ENCODE peak calls at places on chromosome 16, in six cellular contexts. L is A549, T is HCT116, E is GM12878, G is H1, Y is endothelial cell of umbilical vein. I is an unnamed sample.

GRCh38 chr16:17266606-17267313 is 204.0 kb downstream of the XYLT1 start:
- DNase-seq in L (no peak), T (no peak), E (no peak), G (no peak), Y (no peak), I (no peak)

GRCh38 chr16:67212766-67213165 is 13.8 kb downstream of the ELMO3 start:
- DNase-seq in L (no peak), T (no peak), E (no peak), G (no peak), Y (peak; percentile 24), I (no peak)

GRCh38 chr16:24075929-24076716 is 180.0 kb upstream of the CACNG3 start:
- DNase-seq in L (no peak), T (peak; percentile 10), E (peak; percentile 21), G (no peak), Y (no peak), I (peak; percentile 47)

GRCh38 chr16:28313587-28313986 is 21.3 kb downstream of the SBK1 start:
- DNase-seq in L (no peak), T (no peak), E (no peak), G (no peak), Y (no peak), I (no peak)

GRCh38 chr16:75341934-75342811 is 90.7 kb upstream of the BCAR1 start:
- DNase-seq in L (peak; percentile 6), T (no peak), E (no peak), G (no peak), Y (peak; percentile 99), I (no peak)

GRCh38 chr16:15404792-15405191 is 9.2 kb downstream of the MPV17L start:
- DNase-seq in L (peak; percentile 23), T (no peak), E (no peak), G (no peak), Y (no peak), I (no peak)

GRCh38 chr16:58556678-58557077 is 41.4 kb downstream of the SETD6 start:
- DNase-seq in L (no peak), T (no peak), E (no peak), G (no peak), Y (no peak), I (no peak)

GRCh38 chr16:75310541-75310940 is 59.1 kb upstream of the BCAR1 start:
- DNase-seq in L (no peak), T (no peak), E (no peak), G (no peak), Y (no peak), I (no peak)

GRCh38 chr16:4556580-4556979 is 440 bp downstream of the C16orf96 start:
- DNase-seq in L (no peak), T (no peak), E (no peak), G (no peak), Y (no peak), I (no peak)

GRCh38 chr16:48536600-48537200 is 73.3 kb downstream of the N4BP1 start:
- DNase-seq in L (no peak), T (no peak), E (no peak), G (no peak), Y (no peak), I (peak; percentile 41)

GRCh38 chr16:65767125-65767524 is 599.4 kb upstream of the CDH5 start:
- DNase-seq in L (no peak), T (no peak), E (no peak), G (no peak), Y (no peak), I (no peak)

GRCh38 chr16:57084257-57084770 is 8.1 kb upstream of the CPNE2 start:
- DNase-seq in L (peak; percentile 81), T (peak; percentile 63), E (peak; percentile 25), G (peak; percentile 53), Y (peak; percentile 79), I (peak; percentile 93)

GRCh38 chr16:68331879-68332410 is 21.1 kb downstream of the PRMT7 start:
- DNase-seq in L (no peak), T (no peak), E (no peak), G (no peak), Y (peak; percentile 63), I (no peak)

GRCh38 chr16:68737046-68737729 is at the start of gene CDH1:
- DNase-seq in L (no peak), T (peak; percentile 73), E (no peak), G (peak; percentile 86), Y (no peak), I (no peak)

GRCh38 chr16:87392823-87393679 is 915 bp downstream of the MAP1LC3B start:
- DNase-seq in L (peak; percentile 46), T (no peak), E (no peak), G (no peak), Y (peak; percentile 63), I (peak; percentile 70)

GRCh38 chr16:74169687-74170522 is 126.7 kb upstream of the PSMD7 start:
- DNase-seq in L (peak; percentile 5), T (no peak), E (no peak), G (no peak), Y (peak; percentile 1), I (no peak)

GRCh38 chr16:57976331-57976796 is 5.4 kb upstream of the CNGB1 start:
- DNase-seq in L (no peak), T (no peak), E (no peak), G (no peak), Y (no peak), I (no peak)

GRCh38 chr16:53910990-53911389 is 207.0 kb downstream of the FTO start:
- DNase-seq in L (no peak), T (no peak), E (no peak), G (no peak), Y (no peak), I (no peak)

GRCh38 chr16:10069374-10069773 is 112.9 kb downstream of the GRIN2A start:
- DNase-seq in L (no peak), T (no peak), E (no peak), G (no peak), Y (no peak), I (no peak)

GRCh38 chr16:81265658-81266451 is 27.4 kb downstream of the BCO1 start:
- DNase-seq in L (no peak), T (no peak), E (no peak), G (no peak), Y (no peak), I (no peak)

GRCh38 chr16:64586756-64587155 is 535.1 kb downstream of the CDH11 start:
- DNase-seq in L (no peak), T (no peak), E (no peak), G (no peak), Y (no peak), I (no peak)

GRCh38 chr16:64585367-64585766 is 536.5 kb downstream of the CDH11 start:
- DNase-seq in L (no peak), T (no peak), E (no peak), G (no peak), Y (no peak), I (no peak)

GRCh38 chr16:64590516-64590915 is 531.3 kb downstream of the CDH11 start:
- DNase-seq in L (peak; percentile 11), T (no peak), E (no peak), G (no peak), Y (no peak), I (no peak)

GRCh38 chr16:64589836-64590235 is 532.0 kb downstream of the CDH11 start:
- DNase-seq in L (no peak), T (no peak), E (no peak), G (no peak), Y (no peak), I (no peak)
- TF ChIP-seq MAX in L (no peak), T (no peak), E (no peak), G (no peak), Y (no peak), I (no peak)

DNA sequence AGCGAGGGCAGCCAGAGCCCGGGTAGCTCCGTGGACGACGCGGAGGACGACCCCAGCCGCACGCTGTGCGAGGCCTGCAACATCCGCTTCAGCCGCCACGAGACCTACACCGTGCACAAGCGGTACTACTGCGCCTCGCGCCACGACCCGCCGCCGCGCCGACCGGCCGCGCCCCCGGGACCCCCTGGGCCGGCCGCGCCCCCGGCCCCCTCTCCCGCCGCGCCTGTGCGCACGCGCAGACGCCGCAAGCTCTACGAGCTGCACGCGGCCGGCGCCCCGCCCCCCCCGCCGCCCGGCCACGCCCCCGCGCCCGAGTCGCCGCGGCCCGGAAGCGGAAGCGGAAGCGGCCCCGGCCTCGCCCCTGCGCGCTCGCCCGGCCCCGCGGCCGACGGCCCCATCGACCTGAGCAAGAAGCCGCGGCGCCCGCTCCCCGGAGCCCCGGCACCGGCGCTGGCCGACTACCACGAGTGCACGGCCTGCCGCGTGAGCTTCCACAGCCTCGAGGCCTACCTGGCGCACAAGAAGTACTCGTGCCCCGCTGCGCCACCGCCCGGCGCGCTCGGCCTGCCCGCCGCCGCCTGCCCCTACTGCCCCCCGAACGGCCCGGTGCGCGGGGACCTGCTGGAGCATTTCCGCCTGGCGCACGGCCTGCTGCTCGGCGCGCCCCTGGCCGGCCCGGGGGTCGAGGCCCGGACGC is 36.1 kb upstream of the ZC3H18 start:
- DNase-seq in L (peak; percentile 76), T (peak; percentile 31), E (no peak), G (peak; percentile 17), Y (peak; percentile 32), I (peak; percentile 84)
- TF ChIP-seq POLR2A in L (peak; percentile 53), T (peak; percentile 68), E (peak; percentile 80), G (no peak), Y (peak; percentile 66), I (peak; percentile 61)

DNA sequence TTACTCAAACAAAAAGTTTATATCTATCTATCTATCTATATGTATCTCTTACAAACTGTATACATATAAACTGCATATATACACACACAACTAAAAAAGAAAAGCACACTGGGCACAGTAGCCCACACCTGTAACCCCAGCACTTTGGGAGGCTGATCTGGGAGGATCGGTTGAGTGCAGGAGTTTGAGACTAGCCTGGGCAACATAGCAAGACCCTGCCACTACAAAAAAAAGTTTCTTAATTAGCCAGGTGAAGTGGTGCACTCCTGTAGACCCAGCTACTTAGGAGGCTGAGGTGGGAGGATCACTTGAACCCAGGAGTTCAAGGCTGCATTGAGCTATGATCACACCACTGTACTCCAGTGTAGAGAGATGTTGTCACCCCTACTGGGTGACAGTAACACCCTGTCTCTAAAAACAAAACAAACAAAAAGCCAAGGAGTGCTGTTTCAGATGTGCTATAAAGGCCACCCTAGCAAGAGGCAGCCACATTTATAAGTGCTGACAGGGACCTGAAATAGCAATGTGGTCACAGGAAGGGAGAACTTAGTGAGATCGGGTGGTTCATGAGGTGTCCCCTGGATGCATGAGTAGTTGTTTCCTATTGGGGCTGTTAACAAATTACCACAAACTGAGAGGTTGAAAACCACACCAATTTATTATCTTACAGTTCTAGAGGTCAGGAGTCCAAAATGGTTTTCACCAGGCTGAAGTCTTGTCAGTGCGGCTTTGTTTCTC is 4.8 kb downstream of the CD2BP2 start:
- DNase-seq in L (no peak), T (no peak), E (peak; percentile 89), G (no peak), Y (no peak), I (peak; percentile 47)
- H3K4me3 ChIP-seq in L (no peak overlapping the region), T (no peak overlapping the region), E (no peak overlapping the region), G (no peak overlapping the region), Y (no peak overlapping the region), I (no peak overlapping the region)

GRCh38 chr16:27246439-27246838 is 22.1 kb downstream of the NSMCE1 start:
- DNase-seq in L (no peak), T (no peak), E (no peak), G (no peak), Y (no peak), I (no peak)
- TF ChIP-seq MAX in L (no peak), T (no peak), E (no peak), G (no peak), Y (no peak), I (no peak)

GRCh38 chr16:3123986-3124886 is 10.6 kb upstream of the ZNF213 start:
- DNase-seq in L (peak; percentile 92), T (peak; percentile 85), E (peak; percentile 72), G (peak; percentile 87), Y (peak; percentile 95), I (peak; percentile 96)
- TF ChIP-seq POLR2A in L (peak; percentile 68), T (peak; percentile 7), E (peak; percentile 87), G (peak; percentile 71), Y (peak; percentile 55), I (peak; percentile 42)

I was measured in NB4.